ENCODE peak calls at places on chromosomes 7 and 10, in seven cellular contexts. V, W, T, X, Y, I and B are unnamed samples.
A peak's percentile ranks its signal among the peaks of the same experiment; 100 is the strongest.

GRCh38 chr7:41028591-41028990 is 674.3 kb downstream of the INHBA start:
- DNase-seq in T (no peak), I (no peak), X (no peak), V (peak; percentile 54), W (no peak), Y (no peak), B (no peak)

GRCh38 chr7:75056476-75056875 is 17.1 kb downstream of the RCC1L start:
- DNase-seq in I (no peak), V (peak; percentile 95), X (peak; percentile 32), T (peak; percentile 23), Y (no peak), W (no peak), B (no peak)

GRCh38 chr7:28759373-28760013 is 198.6 kb downstream of the TRIL start:
- DNase-seq in Y (no peak), V (no peak), W (peak; percentile 47), X (no peak), I (no peak), T (no peak), B (no peak)

GRCh38 chr7:120079022-120079421 is 194.0 kb upstream of the KCND2 start:
- DNase-seq in V (no peak), X (no peak), W (no peak), Y (no peak), T (no peak), I (no peak), B (no peak)

GRCh38 chr7:2106920-2107319 is 125.8 kb downstream of the MAD1L1 start:
- DNase-seq in Y (no peak), V (peak; percentile 40), X (no peak), T (no peak), W (no peak), I (no peak), B (peak; percentile 85)

GRCh38 chr10:26593896-26594295 is 103.6 kb upstream of the PDSS1 start:
- DNase-seq in X (no peak), W (no peak), I (no peak), V (no peak), T (no peak), Y (no peak), B (no peak)

GRCh38 chr10:99619090-99619800 is 994 bp downstream of the SLC25A28 start:
- DNase-seq in I (no peak), W (peak; percentile 29), T (no peak), X (no peak), V (peak; percentile 34), Y (no peak), B (peak; percentile 22)

GRCh38 chr10:101001225-101002035 is 1.8 kb downstream of the LZTS2 start:
- DNase-seq in T (peak; percentile 93), W (peak; percentile 70), X (no peak), Y (no peak), I (peak; percentile 88), V (peak; percentile 97), B (no peak)

GRCh38 chr10:100183482-100183881 is 2.3 kb downstream of the ERLIN1 start:
- DNase-seq in T (no peak), V (peak; percentile 21), W (no peak), I (no peak), X (no peak), Y (peak; percentile 11), B (no peak)

GRCh38 chr10:97090035-97090434 is 95.7 kb downstream of the SLIT1 start:
- DNase-seq in I (no peak), Y (no peak), W (no peak), T (no peak), X (no peak), V (no peak), B (no peak)

GRCh38 chr10:17662193-17663138 is 18.5 kb downstream of the STAM start:
- DNase-seq in Y (no peak), V (no peak), I (no peak), X (no peak), T (no peak), W (no peak), B (no peak)

GRCh38 chr7:27134392-27134791 is 3.8 kb upstream of the HOXA4 start:
- DNase-seq in T (peak; percentile 78), V (peak; percentile 96), Y (no peak), X (peak; percentile 83), W (no peak), I (no peak), B (peak; percentile 92)

GRCh38 chr10:29627201-29628105 is 7.3 kb downstream of the SVIL start:
- DNase-seq in Y (no peak), W (no peak), I (no peak), V (peak; percentile 80), T (no peak), X (no peak), B (peak; percentile 52)

GRCh38 chr10:53864850-53865249 is 936.2 kb downstream of the PCDH15 start:
- DNase-seq in X (no peak), I (no peak), Y (no peak), W (no peak), T (no peak), V (no peak), B (no peak)

GRCh38 chr10:73584737-73585136 is 6.4 kb downstream of the USP54 start:
- DNase-seq in I (no peak), Y (no peak), V (peak; percentile 49), X (no peak), T (no peak), W (no peak), B (no peak)

GRCh38 chr7:3787717-3788311 is 486.8 kb downstream of the SDK1 start:
- DNase-seq in T (no peak), W (no peak), V (no peak), X (no peak), I (no peak), Y (no peak), B (no peak)

GRCh38 chr7:108329514-108329913 is 126.7 kb downstream of the NRCAM start:
- DNase-seq in T (no peak), Y (no peak), W (no peak), V (no peak), I (no peak), X (no peak), B (no peak)

GRCh38 chr7:82631998-82632397 is 188.4 kb upstream of the CACNA2D1 start:
- DNase-seq in W (no peak), I (no peak), Y (no peak), T (no peak), V (peak; percentile 69), X (no peak), B (no peak)

GRCh38 chr10:111151595-111151994 is 74.8 kb downstream of the ADRA2A start:
- DNase-seq in V (no peak), W (no peak), I (no peak), T (no peak), X (no peak), Y (no peak), B (no peak)

DNA sequence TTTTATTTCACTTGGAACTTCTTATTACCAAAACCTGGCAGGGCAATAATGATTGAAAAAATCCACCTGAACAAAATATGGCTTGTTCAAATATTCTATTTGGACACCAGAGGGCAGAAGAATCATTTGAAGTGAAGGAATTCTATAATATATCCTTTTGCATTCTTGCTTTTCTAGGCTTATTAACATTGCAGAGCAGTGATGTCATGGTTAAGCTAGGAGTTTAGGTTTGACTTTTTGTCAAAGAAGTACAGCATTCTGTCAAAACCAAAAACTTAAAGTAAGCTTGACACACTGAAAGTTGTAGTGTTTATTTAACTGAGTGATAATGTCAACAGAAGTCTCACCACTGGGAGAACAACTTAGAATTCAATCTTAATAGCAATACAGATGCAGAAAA is 156.0 kb downstream of the SEMA3D start:
- DNase-seq in X (peak; percentile 44), V (peak; percentile 80), Y (peak; percentile 28), T (no peak), I (no peak), W (peak; percentile 69), B (peak; percentile 14)
- H3K27ac ChIP-seq in X (no peak overlapping the region), V (no peak overlapping the region), Y (no peak overlapping the region), T (no peak overlapping the region), I (no peak overlapping the region), W (no peak overlapping the region), B (no peak overlapping the region)

GRCh38 chr7:47405286-47405904 is 176.5 kb downstream of the TNS3 start:
- DNase-seq in X (no peak), W (no peak), I (no peak), Y (no peak), T (no peak), V (no peak), B (no peak)
- H3K27ac ChIP-seq in X (no peak overlapping the region), W (peak overlapping the region; percentile 5), I (no peak overlapping the region), Y (peak overlapping the region; percentile 12), T (peak overlapping the region; percentile 66), V (no peak overlapping the region), B (no peak overlapping the region)

GRCh38 chr10:35336084-35336831 is at the start of gene CCNY:
- DNase-seq in W (peak; percentile 72), X (no peak), V (peak; percentile 85), T (peak; percentile 69), I (peak; percentile 95), Y (peak; percentile 74), B (peak; percentile 54)

GRCh38 chr10:35334297-35334696 is 2.0 kb upstream of the CCNY start:
- DNase-seq in Y (no peak), W (no peak), X (no peak), T (no peak), I (no peak), V (no peak), B (no peak)

GRCh38 chr10:35335718-35336083 is 608 bp upstream of the CCNY start:
- DNase-seq in X (no peak), V (peak; percentile 30), I (peak; percentile 83), W (no peak), T (no peak), Y (peak; percentile 44), B (peak; percentile 29)

GRCh38 chr10:35336921-35337741 is 822 bp downstream of the CCNY start:
- DNase-seq in V (peak; percentile 68), X (no peak), T (no peak), Y (peak; percentile 45), I (peak; percentile 91), W (peak; percentile 43), B (no peak)

GRCh38 chr10:35335133-35335532 is 1.2 kb upstream of the CCNY start:
- DNase-seq in Y (no peak), X (no peak), W (no peak), T (no peak), V (peak; percentile 47), I (no peak), B (peak; percentile 45)
- H3K27ac ChIP-seq in Y (peak overlapping the region; percentile 94), X (no peak overlapping the region), W (no peak overlapping the region), T (no peak overlapping the region), V (peak overlapping the region; percentile 7), I (no peak overlapping the region), B (peak overlapping the region; percentile 67)

GRCh38 chr7:37376386-37376785 is 72.3 kb downstream of the ELMO1 start:
- DNase-seq in I (no peak), X (no peak), W (no peak), V (no peak), T (no peak), Y (peak; percentile 6), B (no peak)

GRCh38 chr7:37369904-37370303 is 78.8 kb downstream of the ELMO1 start:
- DNase-seq in T (no peak), Y (no peak), W (no peak), V (no peak), I (no peak), X (no peak), B (no peak)

GRCh38 chr7:37372750-37373149 is 75.9 kb downstream of the ELMO1 start:
- DNase-seq in V (no peak), Y (no peak), W (no peak), T (no peak), I (no peak), X (no peak), B (no peak)

GRCh38 chr7:37368540-37368939 is 80.1 kb downstream of the ELMO1 start:
- DNase-seq in W (no peak), X (no peak), T (no peak), V (no peak), I (no peak), Y (no peak), B (no peak)

DNA sequence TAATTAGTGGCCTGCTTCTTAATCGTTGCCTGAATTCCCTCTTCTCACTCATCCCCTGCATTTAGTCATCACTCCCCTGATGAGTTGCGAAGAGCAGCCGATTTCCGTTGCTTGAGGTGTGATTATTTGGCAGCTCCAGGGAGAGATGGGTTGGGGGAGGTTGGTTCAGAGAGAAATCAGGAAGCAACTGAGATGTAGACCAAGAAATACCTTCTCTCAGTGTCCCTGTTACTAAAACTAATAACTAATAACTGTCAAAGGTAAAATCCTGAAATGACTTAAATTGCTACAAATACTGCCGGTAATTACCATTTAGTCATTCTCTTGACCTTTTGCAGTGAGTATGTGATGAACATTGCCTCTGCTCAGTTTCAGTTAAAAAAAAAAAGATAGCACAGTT is 76.9 kb downstream of the ELMO1 start:
- DNase-seq in Y (no peak), W (no peak), T (no peak), V (no peak), I (no peak), X (no peak), B (no peak)
- H3K27ac ChIP-seq in Y (no peak overlapping the region), W (no peak overlapping the region), T (no peak overlapping the region), V (no peak overlapping the region), I (no peak overlapping the region), X (no peak overlapping the region), B (no peak overlapping the region)